ENCODE peak calls at places on chromosomes 1 and 21, in nine cellular contexts. B is fibroblast of lung; O is uterus; C is fibroblast of the aortic adventitia; F is naive thymus-derived CD4-positive, alpha-beta T cell; V is fibroblast of pulmonary artery; J is bronchial epithelial cell; U is choroid plexus epithelial cell; I is AG09309. X is an unnamed sample.

GRCh38 chr1:176559474-176560390 is 96.8 kb downstream of the PAPPA2 start:
- DNase-seq in C (peak), U (peak), I (peak), J (peak), O (peak), V (peak), B (peak), F (peak), X (peak)

GRCh38 chr1:205483372-205483771 is 21.1 kb upstream of the CDK18 start:
- DNase-seq in C (no peak), O (no peak), V (no peak), I (no peak), U (no peak), B (no peak), J (no peak), F (no peak), X (no peak)

GRCh38 chr1:7587726-7588456 is 183.2 kb upstream of the VAMP3 start:
- DNase-seq in I (no peak), J (no peak), C (no peak), B (no peak), O (no peak), U (no peak), F (no peak), V (no peak), X (no peak)

GRCh38 chr1:119605686-119606085 is 42.4 kb downstream of the ZNF697 start:
- DNase-seq in O (no peak), I (no peak), J (no peak), B (no peak), U (no peak), V (no peak), C (no peak), F (no peak), X (no peak)

GRCh38 chr21:42036313-42036712 is 26.2 kb upstream of the ZBTB21 start:
- DNase-seq in U (no peak), V (no peak), B (no peak), O (no peak), F (no peak), J (no peak), I (no peak), C (no peak), X (no peak)

GRCh38 chr1:233217832-233218231 is 77.7 kb downstream of the PCNX2 start:
- DNase-seq in C (no peak), F (no peak), I (no peak), B (no peak), J (no peak), V (no peak), O (no peak), U (no peak), X (no peak)

GRCh38 chr1:236800002-236800620 is 5.0 kb downstream of the MTR start:
- DNase-seq in B (peak), O (no peak), C (no peak), V (no peak), I (no peak), F (no peak), J (peak), U (peak), X (peak)

GRCh38 chr1:153533689-153534201 is 2.0 kb downstream of the S100A6 start:
- DNase-seq in O (peak), F (no peak), I (peak), J (peak), B (peak), U (peak), V (peak), C (peak), X (no peak)

GRCh38 chr1:16420719-16421118 is 16.5 kb downstream of the SPATA21 start:
- DNase-seq in C (no peak), O (no peak), B (no peak), V (no peak), F (peak), U (no peak), J (no peak), I (no peak), X (peak)

GRCh38 chr1:80050085-80050484 is 1043.6 kb upstream of the ADGRL4 start:
- DNase-seq in J (no peak), U (no peak), B (no peak), F (no peak), V (no peak), I (no peak), O (no peak), C (no peak), X (no peak)

GRCh38 chr1:236307437-236307836 is 25.7 kb upstream of the ERO1B start:
- DNase-seq in U (no peak), F (no peak), C (no peak), B (peak), O (no peak), J (no peak), I (no peak), V (no peak), X (no peak)

GRCh38 chr1:66250075-66250474 is 283.9 kb upstream of the SGIP1 start:
- DNase-seq in U (no peak), I (no peak), J (no peak), V (no peak), B (no peak), O (no peak), C (no peak), F (no peak), X (no peak)

GRCh38 chr1:245277276-245277675 is 122.5 kb downstream of the KIF26B start:
- DNase-seq in C (no peak), B (no peak), J (no peak), U (no peak), F (no peak), V (no peak), O (no peak), I (no peak), X (peak)

GRCh38 chr1:209692745-209693504 is 11.7 kb upstream of the HSD11B1 start:
- DNase-seq in C (peak), B (peak), O (peak), I (peak), F (peak), V (peak), J (peak), U (peak), X (peak)

GRCh38 chr1:6392880-6393399 is 627 bp downstream of the ACOT7 start:
- DNase-seq in V (no peak), B (no peak), F (no peak), U (no peak), J (no peak), I (no peak), O (no peak), C (no peak), X (no peak)

GRCh38 chr1:167229719-167230385 is 9.2 kb downstream of the POU2F1 start:
- DNase-seq in J (no peak), I (no peak), O (no peak), V (peak), F (no peak), U (no peak), B (no peak), C (no peak), X (no peak)

GRCh38 chr1:41414291-41414690 is 53.1 kb downstream of the FOXO6 start:
- DNase-seq in C (no peak), V (no peak), O (no peak), J (no peak), B (no peak), U (no peak), I (no peak), F (no peak), X (no peak)

GRCh38 chr1:93614550-93615200 is 67.0 kb downstream of the BCAR3 start:
- DNase-seq in C (peak), U (no peak), J (peak), F (no peak), I (no peak), V (no peak), B (no peak), O (no peak), X (no peak)

GRCh38 chr1:58717979-58718378 is 18.1 kb upstream of the MYSM1 start:
- DNase-seq in O (no peak), I (no peak), B (no peak), J (no peak), C (no peak), F (no peak), V (no peak), U (no peak), X (no peak)

GRCh38 chr1:109776911-109777310 is 13.2 kb upstream of the EPS8L3 start:
- DNase-seq in F (peak), J (peak), I (no peak), B (peak), V (peak), O (peak), U (peak), C (peak), X (peak)

GRCh38 chr1:18876210-18876609 is 16.8 kb upstream of the TAS1R2 start:
- DNase-seq in J (no peak), U (no peak), I (no peak), B (no peak), C (no peak), V (no peak), O (no peak), F (no peak), X (no peak)

GRCh38 chr1:209822706-209823105 is 5.1 kb upstream of the UTP25 start:
- DNase-seq in B (no peak), J (peak), I (no peak), F (no peak), O (no peak), V (no peak), U (no peak), C (no peak), X (no peak)

GRCh38 chr1:212976586-212976985 is 26.2 kb downstream of the VASH2 start:
- DNase-seq in O (no peak), B (no peak), C (no peak), V (no peak), U (no peak), J (no peak), F (no peak), I (no peak), X (no peak)

GRCh38 chr1:57671750-57672149 is 247.9 kb upstream of the DAB1 start:
- DNase-seq in I (no peak), B (no peak), V (no peak), C (no peak), F (no peak), U (no peak), J (peak), O (no peak), X (no peak)

GRCh38 chr1:190084552-190084951 is 393.1 kb downstream of the BRINP3 start:
- DNase-seq in I (no peak), B (no peak), V (no peak), C (no peak), U (no peak), J (no peak), F (no peak), O (no peak), X (peak)

GRCh38 chr1:91830242-91831131 is 55.5 kb downstream of the TGFBR3 start:
- DNase-seq in F (no peak), C (peak), V (peak), O (peak), I (peak), U (peak), J (peak), B (peak), X (no peak)

GRCh38 chr1:24501371-24502167 is 1.1 kb upstream of the RCAN3 start:
- DNase-seq in I (no peak), J (peak), O (no peak), B (no peak), V (no peak), U (peak), C (no peak), F (no peak), X (peak)

GRCh38 chr21:16455526-16455925 is 725.7 kb downstream of the USP25 start:
- DNase-seq in C (no peak), B (peak), J (no peak), V (no peak), I (no peak), U (no peak), O (no peak), F (no peak), X (no peak)

GRCh38 chr1:212485218-212485609 is 52.5 kb downstream of the NENF start:
- DNase-seq in F (no peak), J (no peak), U (no peak), C (no peak), V (no peak), B (no peak), I (no peak), O (no peak), X (no peak)

GRCh38 chr1:167776151-167776550 is 54.4 kb downstream of the MPZL1 start:
- DNase-seq in B (peak), F (no peak), V (peak), O (no peak), I (no peak), J (no peak), U (peak), C (no peak), X (no peak)

GRCh38 chr1:55741516-55741915 is 526.4 kb upstream of the USP24 start:
- DNase-seq in J (no peak), B (peak), O (no peak), V (peak), F (no peak), U (peak), C (peak), I (no peak), X (no peak)

GRCh38 chr1:192807221-192807967 is 1.4 kb upstream of the RGS2 start:
- DNase-seq in J (peak), O (no peak), I (no peak), F (no peak), U (peak), V (peak), B (peak), C (peak), X (peak)
- H3K4me3 ChIP-seq in J (no peak), O (peak), I (no peak), F (peak), U (peak), V (peak), B (peak), C (peak), X (peak)

DNA sequence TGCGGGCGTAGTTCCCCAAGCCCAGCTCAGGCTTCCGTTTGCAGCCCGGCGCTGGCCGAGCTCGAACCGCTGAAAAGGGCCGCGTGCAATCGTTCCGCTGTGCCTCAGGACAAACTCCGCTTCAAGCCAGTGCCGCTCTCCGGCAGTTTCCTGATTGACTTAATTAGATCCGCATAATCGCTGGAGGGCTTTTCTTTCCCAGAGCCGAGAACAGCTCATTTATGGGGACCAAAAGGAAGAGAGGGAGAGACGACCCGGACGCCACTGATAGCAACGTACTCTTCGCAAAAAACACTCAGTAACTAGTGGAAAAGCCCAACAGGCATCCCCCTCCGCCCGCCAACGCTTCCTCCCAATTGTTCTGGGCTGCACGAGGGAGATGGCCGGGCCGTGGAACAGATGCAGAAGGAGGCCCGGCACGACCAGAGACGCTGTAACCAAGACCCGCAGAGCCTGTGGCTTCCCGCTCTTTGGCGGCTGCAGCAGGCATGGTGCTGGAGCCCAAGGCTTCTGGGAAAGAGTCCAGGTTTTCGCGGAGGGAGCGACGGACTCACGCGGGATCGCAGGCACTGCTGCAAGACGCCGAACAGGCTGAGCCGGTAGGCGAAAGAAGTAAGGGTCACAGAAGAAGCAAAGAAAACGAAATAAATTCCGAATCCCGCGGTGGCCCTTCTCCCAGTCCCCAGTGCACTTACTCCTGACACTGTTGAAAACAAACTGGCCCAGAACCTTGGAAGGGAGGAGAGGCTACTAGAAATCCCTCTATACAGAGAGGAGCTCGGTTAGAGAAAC is 3.6 kb upstream of the FOXD2 start:
- DNase-seq in B (peak), O (peak), J (peak), F (no peak), V (peak), C (peak), I (no peak), U (peak), X (no peak)
- H3K4me3 ChIP-seq in B (no peak), O (peak), J (no peak), F (no peak), V (peak), C (peak), I (peak), U (peak), X (no peak)

GRCh38 chr21:46661627-46662366 is 26.3 kb downstream of the PRMT2 start:
- DNase-seq in F (no peak), U (no peak), C (no peak), O (no peak), I (no peak), B (no peak), V (no peak), J (no peak), X (no peak)

GRCh38 chr21:46662765-46663500 is 27.5 kb downstream of the PRMT2 start:
- DNase-seq in O (no peak), U (no peak), C (no peak), F (no peak), I (no peak), B (no peak), J (peak), V (no peak), X (no peak)

GRCh38 chr21:46661211-46661625 is 25.7 kb downstream of the PRMT2 start:
- DNase-seq in U (peak), J (peak), C (peak), I (peak), O (peak), F (peak), B (peak), V (peak), X (peak)

GRCh38 chr21:46663754-46664153 is 28.3 kb downstream of the PRMT2 start:
- DNase-seq in B (no peak), V (no peak), U (no peak), I (no peak), C (no peak), J (peak), F (no peak), O (no peak), X (no peak)

GRCh38 chr21:46662367-46662654 is 26.8 kb downstream of the PRMT2 start:
- DNase-seq in U (no peak), F (no peak), V (no peak), O (no peak), C (no peak), J (no peak), I (no peak), B (no peak), X (no peak)
- H3K4me3 ChIP-seq in U (no peak), F (no peak), V (no peak), O (no peak), C (no peak), J (no peak), I (no peak), B (no peak), X (no peak)

GRCh38 chr1:36125129-36125991 is at the start of gene COL8A2:
- DNase-seq in U (no peak), V (no peak), O (peak), I (no peak), J (no peak), B (no peak), F (no peak), C (no peak), X (no peak)
- H3K4me3 ChIP-seq in U (peak), V (no peak), O (peak), I (peak), J (peak), B (no peak), F (no peak), C (peak), X (no peak)

GRCh38 chr1:239722080-239722479 is 335.7 kb downstream of the CHRM3 start:
- DNase-seq in B (no peak), V (no peak), J (peak), U (no peak), F (no peak), C (no peak), O (no peak), I (no peak), X (no peak)

GRCh38 chr1:239718571-239718970 is 332.2 kb downstream of the CHRM3 start:
- DNase-seq in I (no peak), F (no peak), C (no peak), U (no peak), V (no peak), B (no peak), O (no peak), J (no peak), X (no peak)

GRCh38 chr1:239717097-239718051 is 331.0 kb downstream of the CHRM3 start:
- DNase-seq in F (no peak), V (no peak), O (no peak), J (peak), B (peak), C (no peak), U (no peak), I (no peak), X (no peak)

GRCh38 chr1:239718997-239719628 is 332.7 kb downstream of the CHRM3 start:
- DNase-seq in C (no peak), V (no peak), J (no peak), O (no peak), U (no peak), F (no peak), I (no peak), B (no peak), X (no peak)

DNA sequence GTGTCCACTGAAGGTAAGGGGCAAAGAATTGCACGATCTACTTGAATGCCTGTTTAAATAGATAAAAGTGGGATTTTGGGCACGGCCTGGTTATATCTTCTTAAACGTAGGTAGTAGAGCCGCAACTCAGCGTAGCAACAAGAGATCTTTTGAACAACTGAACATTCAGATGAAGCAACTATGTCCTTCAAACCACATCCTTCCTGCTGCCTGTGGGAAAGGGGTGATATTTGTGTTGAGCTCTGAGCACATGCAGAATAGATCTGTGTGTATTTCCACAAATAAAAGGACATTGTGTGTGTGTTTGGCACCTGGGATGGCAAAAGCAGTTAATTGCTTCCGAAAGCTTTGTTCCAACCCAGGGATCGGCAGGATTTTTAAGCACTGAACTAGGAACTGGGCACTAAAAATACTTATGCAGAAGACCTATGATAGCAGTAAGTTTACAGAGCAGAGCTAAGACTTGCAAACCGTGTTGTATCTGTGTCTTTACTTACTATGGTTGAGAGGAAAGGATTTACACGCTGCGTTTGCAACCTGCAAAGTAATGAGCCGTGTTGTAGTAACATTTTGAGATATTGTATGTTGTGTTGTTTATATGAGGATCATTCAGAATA is 333.4 kb downstream of the CHRM3 start:
- DNase-seq in J (no peak), C (no peak), U (peak), O (no peak), F (peak), B (no peak), I (no peak), V (no peak), X (no peak)
- H3K4me3 ChIP-seq in J (no peak), C (no peak), U (no peak), O (no peak), F (peak), B (no peak), I (no peak), V (no peak), X (no peak)

DNA sequence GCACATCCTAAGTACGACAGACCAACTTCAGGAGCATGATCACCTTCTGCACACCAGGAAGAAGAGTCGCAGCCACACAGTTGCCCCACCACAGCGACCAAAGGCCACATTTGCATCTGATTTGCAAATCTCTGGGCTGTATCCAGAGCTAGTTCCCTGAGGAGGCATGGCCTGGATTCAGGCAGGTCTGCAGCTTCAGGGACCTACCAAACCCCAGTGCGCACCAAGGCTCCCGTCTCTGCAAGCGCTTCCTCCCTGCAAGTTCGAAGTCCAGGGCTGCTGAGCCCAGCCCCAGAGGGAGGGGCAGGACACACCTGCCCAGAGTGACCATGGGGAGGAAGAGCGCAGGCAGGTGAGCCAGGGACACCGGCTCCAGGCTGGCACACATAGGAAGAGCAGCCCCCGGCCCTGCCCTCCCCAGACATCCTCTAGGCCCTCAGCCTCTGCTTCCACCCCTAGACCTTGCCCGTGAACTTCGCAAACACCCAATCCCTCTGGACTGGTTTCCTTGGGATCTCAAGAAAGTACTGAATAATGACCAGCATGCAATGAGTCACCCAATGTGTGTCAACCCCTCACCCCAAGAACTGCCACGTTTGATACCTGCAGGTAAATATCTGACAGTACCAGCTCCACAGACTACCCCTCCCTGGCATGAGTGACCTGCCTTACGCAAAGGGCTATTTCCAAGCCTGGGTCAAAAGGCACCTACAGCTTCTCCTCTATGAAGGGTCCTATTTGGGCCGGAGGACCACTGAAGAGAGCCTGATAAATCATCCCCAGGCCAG is 36.8 kb downstream of the CASZ1 start:
- DNase-seq in V (no peak), O (no peak), J (peak), B (no peak), F (no peak), U (no peak), I (no peak), C (no peak), X (no peak)
- H3K4me3 ChIP-seq in V (no peak), O (no peak), J (no peak), B (no peak), F (no peak), U (no peak), I (no peak), C (no peak), X (no peak)